ENCODE peak calls at places on chromosome 4, in six cellular contexts. S is H1, M is K562, I is WTC11, H is GM12878, V is HepG2. U is an unnamed sample.

GRCh38 chr4:83503974-83504373 is 19.1 kb upstream of the ABRAXAS1 start:
- DNase-seq in H (no peak), V (no peak), I (no peak), S (no peak), M (no peak), U (no peak)

GRCh38 chr4:11496313-11496956 is 67.7 kb upstream of the HS3ST1 start:
- DNase-seq in I (no peak), M (no peak), S (no peak), V (no peak), H (no peak), U (no peak)

GRCh38 chr4:121278811-121279368 is 101.9 kb downstream of the QRFPR start:
- DNase-seq in S (no peak), I (no peak), V (no peak), H (peak; percentile 47), M (no peak), U (no peak)

GRCh38 chr4:110808371-110808878 is 185.5 kb upstream of the PITX2 start:
- DNase-seq in H (peak; percentile 3), I (no peak), M (no peak), V (no peak), S (no peak), U (no peak)

GRCh38 chr4:153564630-153565525 is 98.7 kb downstream of the TMEM131L start:
- DNase-seq in S (no peak), V (peak; percentile 98), M (no peak), I (no peak), H (no peak), U (no peak)

GRCh38 chr4:174324725-174325124 is 41.0 kb downstream of the CEP44 start:
- DNase-seq in I (no peak), M (peak; percentile 18), V (no peak), S (no peak), H (no peak), U (no peak)

GRCh38 chr4:48047896-48048295 is 31.3 kb downstream of the NIPAL1 start:
- DNase-seq in H (no peak), M (no peak), S (no peak), V (no peak), I (no peak), U (no peak)

GRCh38 chr4:123786159-123786915 is 389.7 kb downstream of the SPRY1 start:
- DNase-seq in H (no peak), M (no peak), S (no peak), V (no peak), I (no peak), U (no peak)

GRCh38 chr4:152357206-152357605 is 178.7 kb downstream of the FBXW7 start:
- DNase-seq in S (no peak), H (no peak), M (no peak), I (no peak), V (no peak), U (no peak)

GRCh38 chr4:173025131-173025530 is 143.5 kb upstream of the GALNT7 start:
- DNase-seq in S (peak; percentile 27), M (peak; percentile 56), V (peak; percentile 38), I (peak; percentile 55), H (peak; percentile 16), U (peak; percentile 91)

GRCh38 chr4:105145059-105145912 is 1.4 kb upstream of the TET2 start:
- DNase-seq in S (no peak), I (no peak), M (no peak), V (no peak), H (no peak), U (no peak)

GRCh38 chr4:8015512-8015911 is 75.9 kb upstream of the AFAP1 start:
- DNase-seq in H (no peak), V (no peak), S (no peak), I (no peak), M (peak; percentile 30), U (peak; percentile 37)

GRCh38 chr4:40550900-40551546 is 78.6 kb downstream of the RBM47 start:
- DNase-seq in M (peak; percentile 44), S (no peak), V (peak; percentile 54), H (peak; percentile 76), I (no peak), U (peak; percentile 55)

GRCh38 chr4:89781321-89781720 is 55.6 kb downstream of the SNCA start:
- DNase-seq in H (no peak), I (no peak), S (no peak), V (no peak), M (no peak), U (no peak)

GRCh38 chr4:78186597-78187543 is 129.7 kb downstream of the FRAS1 start:
- DNase-seq in V (no peak), I (no peak), S (no peak), H (no peak), M (no peak), U (no peak)

GRCh38 chr4:141375855-141376254 is 155.2 kb downstream of the ZNF330 start:
- DNase-seq in M (no peak), V (peak; percentile 17), S (peak; percentile 21), I (no peak), H (no peak), U (peak; percentile 0)

GRCh38 chr4:114673306-114673705 is 74.7 kb downstream of the UGT8 start:
- DNase-seq in M (no peak), H (no peak), V (no peak), I (no peak), S (no peak), U (no peak)

GRCh38 chr4:78432896-78433295 is 118.7 kb upstream of the ANXA3 start:
- DNase-seq in M (no peak), V (no peak), I (no peak), S (no peak), H (no peak), U (no peak)

GRCh38 chr4:9938933-9939332 is 82.4 kb downstream of the SLC2A9 start:
- DNase-seq in S (no peak), M (no peak), H (no peak), I (peak; percentile 31), V (no peak), U (peak; percentile 65)

GRCh38 chr4:98181815-98182214 is 38.5 kb upstream of the STPG2 start:
- DNase-seq in S (no peak), I (no peak), M (no peak), V (no peak), H (no peak), U (peak; percentile 39)

GRCh38 chr4:187504974-187505797 is 490.4 kb upstream of the ZFP42 start:
- DNase-seq in V (no peak), I (no peak), S (no peak), H (no peak), M (no peak), U (peak; percentile 32)

GRCh38 chr4:110619401-110620247 is 3.3 kb downstream of the PITX2 start:
- DNase-seq in M (no peak), V (no peak), H (no peak), S (no peak), I (peak; percentile 63), U (peak; percentile 82)

GRCh38 chr4:109355835-109356234 is 53.4 kb upstream of the COL25A1 start:
- DNase-seq in M (no peak), I (no peak), V (no peak), S (no peak), H (no peak), U (no peak)

GRCh38 chr4:1741208-1741607 is 19.9 kb downstream of the TACC3 start:
- DNase-seq in I (no peak), S (no peak), H (no peak), V (no peak), M (no peak), U (no peak)

GRCh38 chr4:157722146-157722545 is 450.7 kb downstream of the GASK1B start:
- DNase-seq in V (no peak), H (no peak), M (no peak), S (no peak), I (no peak), U (no peak)

GRCh38 chr4:70603856-70604255 is 11.8 kb downstream of the AMBN start:
- DNase-seq in H (no peak), V (no peak), M (no peak), I (no peak), S (no peak), U (no peak)

GRCh38 chr4:46839128-46839527 is 69.9 kb downstream of the COX7B2 start:
- DNase-seq in M (no peak), V (no peak), H (no peak), S (no peak), I (no peak), U (peak; percentile 61)

GRCh38 chr4:46850026-46850425 is 59.0 kb downstream of the COX7B2 start:
- DNase-seq in S (no peak), I (no peak), M (no peak), H (no peak), V (no peak), U (no peak)

GRCh38 chr4:46844325-46844917 is 64.6 kb downstream of the COX7B2 start:
- DNase-seq in S (no peak), H (peak; percentile 4), I (peak; percentile 34), V (peak; percentile 50), M (peak; percentile 21), U (peak; percentile 82)
- TF ChIP-seq CREB1 in S (no peak), H (no peak), I (no peak), V (no peak), M (no peak), U (no peak)

GRCh38 chr4:100299441-100299840 is 109.2 kb upstream of the DDIT4L start:
- DNase-seq in H (no peak), I (no peak), S (no peak), M (no peak), V (no peak), U (no peak)
- TF ChIP-seq CREB1 in H (no peak), I (no peak), S (no peak), M (no peak), V (no peak), U (no peak)

DNA sequence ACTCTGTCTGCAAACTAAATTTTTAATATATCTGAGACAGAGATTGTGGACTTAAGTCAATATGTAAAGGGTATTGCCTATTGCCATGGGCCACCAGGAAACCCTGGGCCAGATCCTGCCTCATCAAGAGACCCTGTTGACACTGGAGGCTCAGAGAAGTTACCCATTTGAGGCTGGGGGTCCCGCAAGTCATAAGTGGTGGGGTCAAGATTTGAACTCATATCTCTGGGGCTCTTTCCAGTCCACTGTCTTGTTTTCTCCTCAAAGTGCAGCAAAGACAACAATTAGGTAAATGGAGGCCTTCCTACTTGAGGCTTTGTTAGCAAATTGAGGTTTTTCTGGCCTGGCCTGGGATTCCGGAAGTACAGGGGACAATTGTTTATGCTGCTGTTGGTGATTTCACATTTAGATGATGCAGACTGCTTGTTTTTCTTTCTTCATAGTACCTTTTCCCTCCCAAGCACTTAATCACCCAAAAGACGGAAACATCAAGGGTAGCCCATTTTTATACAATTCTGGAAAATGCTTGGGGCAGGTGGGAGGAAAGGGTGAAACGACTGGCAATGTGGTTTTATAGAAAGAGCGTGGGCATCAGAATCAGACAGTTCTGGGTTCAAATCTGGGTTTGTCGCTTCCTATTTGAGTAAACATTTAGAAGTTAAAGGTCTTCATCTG is 160.0 kb downstream of the SMIM20 start:
- DNase-seq in M (no peak), S (no peak), I (no peak), H (no peak), V (no peak), U (no peak)
- TF ChIP-seq CREB1 in M (no peak), S (no peak), I (no peak), H (no peak), V (no peak), U (no peak)

DNA sequence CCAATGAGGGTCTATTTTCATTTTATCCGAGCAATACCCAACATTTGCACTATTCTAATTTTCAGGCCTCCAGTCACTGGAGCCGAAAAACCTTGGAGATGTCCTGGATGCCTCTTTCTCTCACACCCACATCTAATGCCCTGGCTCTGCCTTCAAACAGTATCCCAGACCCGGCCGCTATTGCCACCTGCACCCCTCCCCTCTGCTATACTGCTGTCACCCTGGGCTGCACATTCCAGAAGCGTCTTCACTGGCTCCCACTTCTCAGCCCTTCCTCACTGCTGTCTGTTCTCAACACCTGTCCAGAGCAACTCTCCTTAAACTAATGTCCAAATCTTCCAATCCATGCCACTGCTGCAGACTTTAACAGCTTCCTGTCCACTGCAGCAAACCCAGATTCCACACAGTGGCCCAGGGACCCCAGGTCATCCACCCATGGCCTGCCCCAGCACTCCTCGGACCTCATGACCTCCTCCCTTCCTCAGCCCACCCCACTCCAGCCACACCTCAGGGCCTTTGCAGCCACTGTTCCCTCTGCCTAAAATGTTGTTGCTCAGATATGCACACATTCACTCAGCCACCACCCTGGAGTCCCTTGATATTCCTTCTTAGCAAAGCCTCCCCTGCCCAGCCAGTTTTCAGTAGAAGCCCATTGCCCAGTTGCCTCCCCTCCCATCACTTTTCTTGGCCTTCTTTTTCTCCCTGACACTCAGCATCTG is 30.5 kb upstream of the PPP2R2C start:
- DNase-seq in M (no peak), S (no peak), I (no peak), V (no peak), H (no peak), U (no peak)
- TF ChIP-seq CREB1 in M (no peak), S (no peak), I (no peak), V (no peak), H (no peak), U (no peak)